ENCODE peak calls at places on chromosomes 4 and X, in four cellular contexts. G is A549, H is GM12878, T is HepG2. D is an unnamed sample.

GRCh38 chrX:133880032-133880443 is 105.4 kb downstream of the GPC3 start:
- DNase-seq in G (no peak), H (no peak), T (no peak), D (no peak)

GRCh38 chr4:133188433-133189175 is 39.5 kb downstream of the PCDH10 start:
- DNase-seq in G (no peak), H (no peak), T (no peak), D (no peak)

GRCh38 chr4:97394653-97395052 is 748.6 kb downstream of the STPG2 start:
- DNase-seq in G (no peak), H (no peak), T (no peak), D (no peak)

GRCh38 chr4:75737398-75737797 is 13.0 kb downstream of the USO1 start:
- DNase-seq in G (no peak), H (no peak), T (no peak), D (no peak)

GRCh38 chrX:8783100-8784098 is 17.8 kb downstream of the FAM9A start:
- DNase-seq in G (peak), H (no peak), T (peak), D (peak)

GRCh38 chrX:155768036-155768769 is 112.9 kb upstream of the VAMP7 start:
- DNase-seq in G (peak), H (no peak), T (no peak), D (no peak)

GRCh38 chr4:76984788-76985211 is 35.2 kb downstream of the SEPTIN11 start:
- DNase-seq in G (no peak), H (no peak), T (peak), D (no peak)

GRCh38 chrX:102341867-102342266 is 94.9 kb downstream of the NXF2 start:
- DNase-seq in G (no peak), H (no peak), T (no peak), D (no peak)

GRCh38 chrX:6667048-6667768 is 132.3 kb upstream of the VCX3A start:
- DNase-seq in G (no peak), H (no peak), T (no peak), D (no peak)

GRCh38 chr4:184343400-184344177 is 125.9 kb upstream of the ENPP6 start:
- DNase-seq in G (peak), H (peak), T (peak), D (peak)

DNA sequence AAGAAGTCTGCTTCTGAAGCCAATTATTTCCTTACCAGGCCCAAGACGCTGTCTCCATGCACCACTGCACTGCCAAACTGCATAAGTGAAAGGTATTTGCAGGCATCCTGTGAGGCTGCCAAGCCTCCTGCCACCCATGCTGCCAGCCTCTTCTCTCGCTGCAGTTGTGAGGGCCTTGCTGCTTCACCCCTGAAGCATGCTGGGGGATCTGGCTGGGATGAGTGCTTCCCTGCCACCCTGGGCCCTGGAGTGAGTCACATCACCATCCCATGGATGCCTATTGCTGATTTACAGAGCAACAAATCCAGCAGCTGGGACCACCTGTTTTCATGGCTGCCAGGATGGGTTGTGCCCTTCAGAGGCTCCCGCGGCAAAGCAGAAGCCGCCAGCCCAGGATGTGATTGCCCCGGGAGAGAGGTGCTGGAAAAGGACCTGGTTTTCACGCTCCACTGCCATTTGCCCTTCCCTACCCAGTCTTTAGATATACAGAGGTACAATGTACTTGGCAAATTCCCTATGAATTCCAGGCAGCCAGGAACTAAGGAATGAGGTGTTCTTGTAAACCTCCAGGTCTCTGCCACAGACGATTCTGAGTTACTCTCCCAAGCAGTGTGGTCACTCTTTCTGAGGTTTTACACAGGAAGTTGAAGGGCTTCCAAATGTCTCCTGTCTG is 41.5 kb upstream of the PTCHD1 start:
- DNase-seq in G (no peak), H (no peak), T (no peak), D (no peak)
- TF ChIP-seq POLR2AphosphoS2 in G (no peak), H (no peak), T (no peak), D (no peak)

GRCh38 chr4:169229571-169230028 is 41.2 kb downstream of the SH3RF1 start:
- DNase-seq in G (peak), H (no peak), T (no peak), D (no peak)
- TF ChIP-seq POLR2AphosphoS2 in G (no peak), H (no peak), T (no peak), D (no peak)

GRCh38 chrX:56947695-56948094 is 47.6 kb downstream of the SPIN3 start:
- DNase-seq in G (no peak), H (no peak), T (no peak), D (no peak)
- TF ChIP-seq POLR2AphosphoS2 in G (no peak), H (no peak), T (no peak), D (no peak)

DNA sequence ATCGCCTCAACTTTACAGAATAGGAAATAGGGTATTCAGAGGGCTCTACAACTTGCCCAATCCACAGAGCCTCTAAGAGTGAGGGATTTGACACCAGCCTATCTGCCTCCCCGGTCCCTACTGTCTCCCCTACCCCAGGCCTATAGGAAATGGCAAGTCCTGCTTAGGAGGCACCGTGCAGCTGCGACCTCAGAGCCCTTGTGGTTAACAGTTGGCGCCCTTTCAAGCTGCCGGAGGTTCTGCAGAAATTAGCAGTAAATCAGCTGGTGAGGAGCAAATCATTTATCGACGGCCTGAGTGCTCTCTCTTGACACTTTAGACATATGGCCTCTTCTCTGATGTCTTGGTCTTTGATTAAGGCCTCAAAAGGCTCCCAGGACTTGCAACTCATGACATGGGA is 96.9 kb downstream of the CLNK start:
- DNase-seq in G (no peak), H (no peak), T (no peak), D (no peak)
- TF ChIP-seq POLR2AphosphoS2 in G (no peak), H (no peak), T (no peak), D (no peak)

DNA sequence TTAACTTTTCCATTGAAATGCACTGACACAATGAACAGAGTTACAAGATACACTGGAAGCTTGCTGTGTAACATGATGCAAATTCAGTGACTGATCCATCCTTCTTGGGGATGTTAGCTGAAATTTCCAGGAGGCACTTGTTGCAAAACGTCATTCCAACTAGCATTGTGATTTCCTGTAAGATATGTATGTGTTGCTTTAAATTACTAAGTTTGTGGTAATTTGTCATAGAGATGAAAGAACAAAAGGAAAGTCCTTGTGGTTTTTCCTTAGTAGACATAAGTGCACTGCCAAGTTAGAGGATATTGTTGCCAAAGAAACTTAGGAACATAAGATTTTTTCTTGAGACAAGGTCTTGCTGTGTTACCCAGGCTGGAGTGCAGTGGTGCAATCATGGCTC is 505.8 kb downstream of the STIM2 start:
- DNase-seq in G (no peak), H (no peak), T (no peak), D (no peak)
- TF ChIP-seq POLR2AphosphoS2 in G (no peak), H (no peak), T (no peak), D (no peak)

GRCh38 chr4:138438608-138439007 is 196.5 kb upstream of the SLC7A11 start:
- DNase-seq in G (no peak), H (no peak), T (no peak), D (peak)
- TF ChIP-seq POLR2AphosphoS2 in G (no peak), H (no peak), T (no peak), D (no peak)

GRCh38 chr4:74111576-74111975 is 12.6 kb upstream of the CXCL2 start:
- DNase-seq in G (no peak), H (no peak), T (no peak), D (no peak)

GRCh38 chr4:74109116-74109791 is 10.3 kb upstream of the CXCL2 start:
- DNase-seq in G (peak), H (no peak), T (no peak), D (peak)

GRCh38 chr4:74110670-74111069 is 11.7 kb upstream of the CXCL2 start:
- DNase-seq in G (no peak), H (no peak), T (no peak), D (no peak)

GRCh38 chr4:74108457-74109115 is 9.6 kb upstream of the CXCL2 start:
- DNase-seq in G (no peak), H (no peak), T (no peak), D (no peak)

GRCh38 chr4:74109894-74110605 is 11.1 kb upstream of the CXCL2 start:
- DNase-seq in G (peak), H (no peak), T (no peak), D (no peak)
- TF ChIP-seq POLR2AphosphoS2 in G (no peak), H (no peak), T (no peak), D (no peak)

GRCh38 chr4:142406917-142407501 is 439.1 kb downstream of the INPP4B start:
- DNase-seq in G (no peak), H (no peak), T (no peak), D (no peak)

GRCh38 chr4:142405021-142405991 is 440.8 kb downstream of the INPP4B start:
- DNase-seq in G (peak), H (peak), T (no peak), D (no peak)

GRCh38 chr4:142407569-142407968 is 438.5 kb downstream of the INPP4B start:
- DNase-seq in G (no peak), H (no peak), T (no peak), D (no peak)

GRCh38 chr4:142404191-142404611 is 441.9 kb downstream of the INPP4B start:
- DNase-seq in G (peak), H (no peak), T (no peak), D (no peak)

DNA sequence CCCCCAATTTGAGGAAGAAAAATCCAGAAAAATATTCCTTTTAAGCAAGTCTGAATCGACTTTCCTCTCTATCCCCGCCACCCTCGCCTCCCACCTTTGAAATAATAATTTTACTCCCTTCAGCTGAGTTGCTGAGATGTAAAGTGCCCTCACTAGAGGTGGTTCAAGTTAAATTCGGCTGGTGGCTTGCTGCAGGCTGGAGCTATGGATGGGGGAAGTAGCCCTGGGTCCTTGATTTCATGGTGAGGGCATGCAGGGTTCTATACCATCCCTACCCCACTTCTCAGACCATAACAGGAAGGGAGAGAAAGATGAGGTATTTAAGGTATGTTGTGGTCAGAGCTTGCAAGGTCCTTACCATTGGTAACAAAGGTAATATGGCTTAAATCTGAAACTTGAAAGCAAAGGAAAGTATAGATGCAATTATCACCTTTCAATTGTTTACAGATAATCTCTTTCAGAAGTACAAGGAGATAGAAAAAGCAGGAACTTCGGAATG is 440.0 kb downstream of the INPP4B start:
- DNase-seq in G (no peak), H (peak), T (no peak), D (no peak)
- TF ChIP-seq POLR2AphosphoS2 in G (no peak), H (no peak), T (no peak), D (no peak)